ENCODE peak calls at places on chromosomes 4 and X, in ten cellular contexts. Z is skeletal muscle cell, H is endothelial cell, S is OCI-LY7, O is mucosa of descending colon, P is AG20443, E is HuH-7.5, X is tibial artery, C is suprapubic skin, N is C1 segment of cervical spinal cord. D is an unnamed sample.

GRCh38 chrX:107731831-107732502 is 43.6 kb downstream of the TSC22D3 start:
- DNase-seq in Z (peak; percentile 56), H (no peak), S (no peak), O (peak; percentile 77), P (peak; percentile 18), E (no peak), X (peak; percentile 97), C (no peak), N (peak; percentile 47), D (peak; percentile 53)

GRCh38 chr4:87304659-87305277 is 17.9 kb downstream of the HSD17B13 start:
- DNase-seq in Z (no peak), H (no peak), S (no peak), O (no peak), P (peak; percentile 10), E (no peak), X (no peak), C (no peak), N (no peak), D (no peak)

GRCh38 chr4:8204576-8205227 is 5.6 kb downstream of the SH3TC1 start:
- DNase-seq in Z (no peak), H (no peak), S (no peak), O (no peak), P (no peak), E (no peak), X (no peak), C (no peak), N (no peak), D (no peak)

GRCh38 chr4:46270986-46271596 is 118.8 kb downstream of the GABRA2 start:
- DNase-seq in Z (no peak), H (no peak), S (peak; percentile 19), O (no peak), P (peak; percentile 7), E (no peak), X (no peak), C (no peak), N (no peak), D (peak; percentile 1)

GRCh38 chrX:14963447-14964236 is 90.4 kb downstream of the MOSPD2 start:
- DNase-seq in Z (no peak), H (no peak), S (no peak), O (no peak), P (peak; percentile 20), E (no peak), X (no peak), C (no peak), N (no peak), D (peak; percentile 85)

GRCh38 chr4:174122705-174123104 is 160.8 kb downstream of the FBXO8 start:
- DNase-seq in Z (peak; percentile 7), H (no peak), S (no peak), O (no peak), P (peak; percentile 32), E (no peak), X (no peak), C (no peak), N (no peak), D (no peak)

GRCh38 chr4:80134936-80135701 is 62.1 kb upstream of the ANTXR2 start:
- DNase-seq in Z (no peak), H (no peak), S (no peak), O (no peak), P (no peak), E (no peak), X (no peak), C (no peak), N (no peak), D (peak; percentile 56)

GRCh38 chrX:79081895-79082512 is 62.5 kb upstream of the GPR174 start:
- DNase-seq in Z (peak; percentile 0), H (peak; percentile 8), S (peak; percentile 58), O (no peak), P (peak; percentile 25), E (no peak), X (no peak), C (no peak), N (no peak), D (peak; percentile 28)

GRCh38 chrX:150869450-150869849 is 29.0 kb downstream of the CD99L2 start:
- DNase-seq in Z (no peak), H (no peak), S (no peak), O (peak; percentile 38), P (peak; percentile 19), E (no peak), X (no peak), C (no peak), N (no peak), D (no peak)

GRCh38 chrX:106891762-106892161 is 11.4 kb downstream of the RIPPLY1 start:
- DNase-seq in Z (no peak), H (no peak), S (no peak), O (no peak), P (no peak), E (no peak), X (no peak), C (no peak), N (no peak), D (peak; percentile 14)

GRCh38 chr4:139367421-139368090 is 65.3 kb upstream of the NDUFC1 start:
- DNase-seq in Z (peak; percentile 20), H (no peak), S (no peak), O (no peak), P (peak; percentile 24), E (no peak), X (no peak), C (no peak), N (no peak), D (peak; percentile 39)

GRCh38 chr4:53644607-53645006 is 53.3 kb upstream of the LNX1 start:
- DNase-seq in Z (no peak), H (no peak), S (no peak), O (peak; percentile 82), P (no peak), E (peak; percentile 15), X (no peak), C (no peak), N (no peak), D (no peak)

GRCh38 chrX:666762-667161 is 36.2 kb downstream of the SHOX start:
- DNase-seq in Z (no peak), H (no peak), S (no peak), O (no peak), P (no peak), E (no peak), X (no peak), C (no peak), N (no peak), D (peak; percentile 50)

GRCh38 chrX:56763556-56764152 is 34.6 kb downstream of the NBDY start:
- DNase-seq in Z (no peak), H (no peak), S (no peak), O (no peak), P (no peak), E (no peak), X (no peak), C (no peak), N (no peak), D (no peak)

GRCh38 chrX:10726647-10727046 is 106.3 kb upstream of the MID1 start:
- DNase-seq in Z (peak; percentile 58), H (no peak), S (no peak), O (no peak), P (peak; percentile 74), E (no peak), X (no peak), C (no peak), N (no peak), D (peak; percentile 40)

GRCh38 chrX:55640854-55641253 is 17.7 kb downstream of the FOXR2 start:
- DNase-seq in Z (no peak), H (no peak), S (no peak), O (no peak), P (no peak), E (no peak), X (no peak), C (no peak), N (no peak), D (no peak)